ENCODE peak calls at places on chromosomes 7 and 10, in nine cellular contexts. J is Peyer's patch; F is CD8-positive, alpha-beta T cell; I is upper lobe of right lung; V is AG04450; W is right cardiac atrium; R is colonic mucosa; K is MM.1S; P is astrocyte of the spinal cord. Y is an unnamed sample.

GRCh38 chr10:121356187-121356586 is 242.1 kb downstream of the FGFR2 start:
- DNase-seq in J (no peak), F (no peak), I (no peak), V (no peak), W (no peak), R (no peak), K (no peak), P (no peak), Y (no peak)

GRCh38 chr10:51502124-51502523 is 197.3 kb downstream of the CSTF2T start:
- DNase-seq in J (no peak), F (no peak), I (no peak), V (no peak), W (no peak), R (no peak), K (no peak), P (no peak), Y (no peak)

GRCh38 chr10:75773139-75773801 is 341.8 kb downstream of the LRMDA start:
- DNase-seq in J (no peak), F (no peak), I (no peak), V (no peak), W (no peak), R (no peak), K (no peak), P (peak), Y (no peak)

GRCh38 chr7:94655884-94656657 is at the start of gene SGCE:
- DNase-seq in J (peak), F (peak), I (peak), V (peak), W (peak), R (peak), K (peak), P (peak), Y (peak)

GRCh38 chr10:82506680-82507376 is 631.8 kb downstream of the NRG3 start:
- DNase-seq in J (no peak), F (no peak), I (no peak), V (no peak), W (no peak), R (no peak), K (no peak), P (no peak), Y (no peak)

GRCh38 chr7:16804674-16805439 is at the start of gene AGR2:
- DNase-seq in J (no peak), F (no peak), I (peak), V (no peak), W (no peak), R (peak), K (no peak), P (peak), Y (peak)

GRCh38 chr7:151572136-151572535 is 52.4 kb upstream of the RHEB start:
- DNase-seq in J (no peak), F (no peak), I (no peak), V (no peak), W (no peak), R (no peak), K (no peak), P (no peak), Y (no peak)

GRCh38 chr7:12584940-12585339 is 14.4 kb downstream of the SCIN start:
- DNase-seq in J (no peak), F (no peak), I (no peak), V (no peak), W (no peak), R (peak), K (no peak), P (no peak), Y (peak)

GRCh38 chr7:27952393-27953290 is 212.7 kb downstream of the TAX1BP1 start:
- DNase-seq in J (no peak), F (no peak), I (no peak), V (no peak), W (no peak), R (no peak), K (no peak), P (peak), Y (no peak)

DNA sequence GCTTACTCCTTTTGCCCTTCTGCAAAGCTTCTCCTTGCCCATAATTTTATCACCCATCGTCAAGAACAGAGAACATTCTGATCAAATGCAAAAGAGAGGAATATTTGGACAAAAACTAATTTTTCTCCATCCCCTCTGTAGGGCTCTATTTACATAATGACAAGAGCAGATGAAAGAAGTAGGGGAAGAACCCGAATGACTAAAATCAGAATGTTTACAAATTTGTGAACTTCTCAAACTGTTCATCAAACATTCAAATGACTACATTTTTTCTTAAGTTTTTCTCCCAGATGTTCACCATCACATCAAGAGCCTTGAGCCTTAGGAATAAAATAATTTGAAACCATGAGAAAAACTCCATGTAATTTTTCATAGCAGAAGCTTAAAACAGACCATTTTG is 119.4 kb downstream of the DGKI start:
- DNase-seq in J (no peak), F (no peak), I (no peak), V (no peak), W (no peak), R (no peak), K (no peak), P (no peak), Y (no peak)
- H3K4me3 ChIP-seq in J (no peak), F (no peak), I (no peak), V (no peak), W (no peak), R (no peak), K (no peak), P (no peak), Y (no peak)

DNA sequence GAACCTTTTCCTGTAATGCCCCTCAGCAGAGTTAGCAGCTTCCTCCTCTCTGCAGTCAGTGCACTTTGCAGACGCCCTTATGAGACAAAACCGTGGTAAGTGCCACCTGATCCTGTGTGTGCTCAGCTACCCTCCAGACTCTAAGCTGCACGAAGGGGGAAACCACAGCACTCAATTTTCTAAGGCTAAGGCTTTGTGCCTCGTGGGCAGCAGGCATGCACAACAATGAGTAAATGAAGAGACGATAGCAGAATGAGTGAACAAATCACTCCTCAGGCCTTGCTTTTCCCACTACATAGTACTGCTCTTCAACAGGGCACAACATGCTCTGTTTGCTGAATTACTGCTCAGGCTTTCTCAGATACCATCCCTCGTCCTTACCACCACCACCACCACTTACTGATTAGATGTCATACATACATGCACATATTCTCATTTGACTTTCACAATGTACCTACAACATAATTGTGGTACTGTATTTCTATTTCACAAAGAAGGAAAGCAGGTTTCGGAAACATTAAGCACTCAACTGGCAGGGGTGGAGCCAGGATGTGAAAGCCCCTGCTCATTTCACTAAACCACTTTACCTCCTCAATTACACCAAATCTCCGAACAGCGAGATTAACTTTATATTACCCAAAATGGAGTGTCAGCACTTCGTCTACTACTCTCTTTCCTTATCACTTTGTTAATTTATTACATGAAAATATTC is 85.4 kb downstream of the ICA1 start:
- DNase-seq in J (peak), F (peak), I (no peak), V (no peak), W (peak), R (no peak), K (peak), P (no peak), Y (peak)
- H3K4me3 ChIP-seq in J (no peak), F (peak), I (no peak), V (no peak), W (no peak), R (no peak), K (peak), P (no peak), Y (no peak)

GRCh38 chr10:44370731-44371248 is 14.1 kb downstream of the CXCL12 start:
- DNase-seq in J (no peak), F (no peak), I (no peak), V (no peak), W (no peak), R (no peak), K (no peak), P (no peak), Y (no peak)
- H3K4me3 ChIP-seq in J (no peak), F (no peak), I (no peak), V (no peak), W (no peak), R (no peak), K (no peak), P (no peak), Y (no peak)

DNA sequence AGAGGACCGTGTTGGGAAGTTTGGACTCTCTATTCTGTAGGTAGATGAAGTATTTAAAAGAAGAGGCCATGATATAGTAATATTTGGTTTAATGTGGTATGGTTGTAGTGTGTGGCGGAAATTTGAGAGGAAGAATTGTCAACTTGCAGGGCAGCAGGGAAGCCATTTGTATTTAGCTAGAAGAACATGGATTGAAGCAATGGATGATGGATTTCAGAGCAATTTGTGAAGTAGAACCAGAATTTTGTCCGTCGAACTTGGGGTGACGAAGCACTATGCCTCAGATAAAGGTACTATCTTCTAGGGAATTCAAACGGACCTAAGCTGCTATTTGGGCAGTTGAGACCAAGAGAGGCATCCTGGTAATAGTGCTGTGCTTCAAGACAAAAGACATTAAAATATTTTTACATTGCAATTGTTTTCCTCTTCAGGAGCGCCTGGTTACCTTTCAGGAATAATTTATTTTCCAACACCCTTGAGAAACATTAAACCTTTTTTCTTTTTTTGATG is 615 bp upstream of the WBP1L start:
- DNase-seq in J (no peak), F (no peak), I (no peak), V (no peak), W (no peak), R (no peak), K (no peak), P (no peak), Y (no peak)
- H3K4me3 ChIP-seq in J (peak), F (peak), I (peak), V (no peak), W (peak), R (peak), K (peak), P (no peak), Y (no peak)

DNA sequence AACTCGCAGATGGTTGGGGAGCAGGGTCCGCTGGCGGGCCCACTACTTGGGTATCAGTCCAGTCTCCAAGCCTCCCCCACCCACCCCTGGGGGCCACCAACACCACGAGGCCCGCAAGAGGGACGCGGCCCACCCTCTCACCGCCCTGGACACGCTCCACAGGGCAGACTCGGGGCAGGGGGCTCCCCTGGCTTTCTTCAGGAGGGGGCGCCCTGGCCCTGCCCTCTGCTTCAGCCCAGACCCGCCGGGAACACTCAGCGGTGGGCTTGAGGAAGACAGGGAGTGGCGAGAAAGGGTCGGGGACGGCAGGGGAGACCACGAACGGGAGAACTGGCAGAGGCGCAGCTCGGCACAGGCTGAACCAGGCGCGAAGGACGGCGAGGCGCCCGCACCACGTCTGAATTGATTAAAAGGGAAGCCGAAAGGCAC is 1.6 kb downstream of the IGF2BP3 start:
- DNase-seq in J (no peak), F (peak), I (no peak), V (no peak), W (peak), R (no peak), K (no peak), P (no peak), Y (no peak)
- H3K4me3 ChIP-seq in J (peak), F (peak), I (peak), V (peak), W (no peak), R (peak), K (peak), P (peak), Y (peak)